ENCODE peak calls at places on chromosomes 4 and X, in ten cellular contexts. J is colonic mucosa; S is CD8-positive, alpha-beta memory T cell; N is heart right ventricle; K is SJCRH30; W is uterus; D is endodermal cell; E is cardiac muscle cell; T is lower lobe of right lung; B is OCI-LY7. X is an unnamed sample. For H3K4me1, the result is how much of the 10 kb centered on the place peaks cover.

GRCh38 chrX:66030505-66031317 is 9.2 kb downstream of the VSIG4 start:
- DNase-seq in J (peak), S (peak), N (no peak), K (peak), W (no peak), D (peak), E (peak), T (no peak), B (peak), X (no peak)

GRCh38 chrX:15751160-15751819 is 13.2 kb downstream of the CA5B start:
- DNase-seq in J (no peak), S (peak), N (no peak), K (no peak), W (no peak), D (no peak), E (no peak), T (no peak), B (no peak), X (peak)

GRCh38 chrX:7925867-7926472 is 1.2 kb downstream of the PNPLA4 start:
- DNase-seq in J (peak), S (peak), N (peak), K (peak), W (peak), D (peak), E (peak), T (peak), B (peak), X (peak)

GRCh38 chrX:138945219-138945618 is 233.7 kb upstream of the FGF13 start:
- DNase-seq in J (no peak), S (no peak), N (no peak), K (no peak), W (no peak), D (no peak), E (no peak), T (no peak), B (no peak), X (no peak)

GRCh38 chrX:44245730-44246129 is 97.7 kb downstream of the EFHC2 start:
- DNase-seq in J (no peak), S (peak), N (no peak), K (no peak), W (no peak), D (no peak), E (no peak), T (no peak), B (no peak), X (no peak)

GRCh38 chr4:92776080-92776479 is 472.3 kb downstream of the GRID2 start:
- DNase-seq in J (no peak), S (no peak), N (no peak), K (no peak), W (no peak), D (no peak), E (no peak), T (no peak), B (no peak), X (no peak)

GRCh38 chrX:100622989-100623388 is 13.6 kb downstream of the TSPAN6 start:
- DNase-seq in J (no peak), S (no peak), N (no peak), K (no peak), W (no peak), D (no peak), E (no peak), T (no peak), B (no peak), X (no peak)

GRCh38 chr4:86549163-86549788 is 44.8 kb upstream of the PTPN13 start:
- DNase-seq in J (no peak), S (no peak), N (no peak), K (no peak), W (no peak), D (no peak), E (no peak), T (no peak), B (no peak), X (no peak)

GRCh38 chr4:70496231-70496630 is 22.1 kb upstream of the AMTN start:
- DNase-seq in J (no peak), S (no peak), N (no peak), K (no peak), W (no peak), D (no peak), E (peak), T (no peak), B (no peak), X (no peak)

GRCh38 chr4:145513020-145513621 is 31.5 kb downstream of the SMAD1 start:
- DNase-seq in J (no peak), S (no peak), N (no peak), K (no peak), W (no peak), D (no peak), E (no peak), T (no peak), B (no peak), X (no peak)

GRCh38 chr4:78592104-78592783 is 40.7 kb downstream of the ANXA3 start:
- DNase-seq in J (peak), S (peak), N (no peak), K (peak), W (no peak), D (peak), E (no peak), T (no peak), B (peak), X (no peak)

GRCh38 chr4:48247878-48248558 is 21.6 kb downstream of the TEC start:
- DNase-seq in J (no peak), S (no peak), N (no peak), K (no peak), W (no peak), D (no peak), E (no peak), T (no peak), B (no peak), X (no peak)

GRCh38 chr4:82710202-82710929 is 88.2 kb downstream of the SCD5 start:
- DNase-seq in J (no peak), S (no peak), N (no peak), K (peak), W (no peak), D (peak), E (peak), T (no peak), B (no peak), X (no peak)

GRCh38 chrX:136546369-136546768 is 14.4 kb downstream of the VGLL1 start:
- DNase-seq in J (no peak), S (peak), N (no peak), K (no peak), W (no peak), D (no peak), E (no peak), T (no peak), B (no peak), X (no peak)

GRCh38 chrX:19332983-19333382 is 10.7 kb upstream of the PDHA1 start:
- DNase-seq in J (no peak), S (no peak), N (peak), K (peak), W (no peak), D (peak), E (peak), T (no peak), B (no peak), X (no peak)

GRCh38 chrX:44580466-44580865 is 37.8 kb upstream of the FUNDC1 start:
- DNase-seq in J (no peak), S (no peak), N (no peak), K (no peak), W (no peak), D (no peak), E (peak), T (no peak), B (no peak), X (peak)

GRCh38 chrX:142295190-142295589 is 90.1 kb upstream of the MAGEC2 start:
- DNase-seq in J (no peak), S (no peak), N (no peak), K (no peak), W (no peak), D (no peak), E (no peak), T (no peak), B (no peak), X (no peak)

GRCh38 chr4:89434364-89434988 is 126.9 kb upstream of the GPRIN3 start:
- DNase-seq in J (no peak), S (peak), N (no peak), K (peak), W (no peak), D (no peak), E (peak), T (no peak), B (peak), X (no peak)

GRCh38 chr4:98510757-98511517 is 147.5 kb downstream of the TSPAN5 start:
- DNase-seq in J (no peak), S (no peak), N (no peak), K (peak), W (no peak), D (no peak), E (peak), T (no peak), B (no peak), X (no peak)

GRCh38 chrX:14356401-14356800 is 172.9 kb upstream of the GLRA2 start:
- DNase-seq in J (no peak), S (no peak), N (no peak), K (no peak), W (no peak), D (no peak), E (no peak), T (no peak), B (no peak), X (no peak)

GRCh38 chrX:54540289-54540688 is 10.3 kb downstream of the GNL3L start:
- DNase-seq in J (no peak), S (no peak), N (peak), K (no peak), W (peak), D (no peak), E (peak), T (no peak), B (no peak), X (peak)

GRCh38 chr4:185565696-185566095 is 30.4 kb upstream of the PDLIM3 start:
- DNase-seq in J (no peak), S (no peak), N (no peak), K (peak), W (no peak), D (no peak), E (no peak), T (no peak), B (no peak), X (no peak)

GRCh38 chrX:134418317-134419113 is 41.5 kb upstream of the HPRT1 start:
- DNase-seq in J (peak), S (no peak), N (no peak), K (no peak), W (no peak), D (no peak), E (no peak), T (no peak), B (no peak), X (peak)

GRCh38 chr4:116272336-116272735 is 813.0 kb downstream of the TRAM1L1 start:
- DNase-seq in J (no peak), S (no peak), N (no peak), K (no peak), W (no peak), D (no peak), E (no peak), T (no peak), B (no peak), X (no peak)

GRCh38 chr4:112593438-112594133 is 43.1 kb downstream of the ZGRF1 start:
- DNase-seq in J (no peak), S (no peak), N (no peak), K (no peak), W (no peak), D (no peak), E (no peak), T (no peak), B (no peak), X (no peak)

GRCh38 chr4:4776335-4776734 is 83.1 kb upstream of the MSX1 start:
- DNase-seq in J (no peak), S (no peak), N (no peak), K (no peak), W (no peak), D (peak), E (no peak), T (no peak), B (no peak), X (no peak)

GRCh38 chr4:27790911-27791310 is 930.3 kb downstream of the STIM2 start:
- DNase-seq in J (no peak), S (no peak), N (no peak), K (no peak), W (no peak), D (no peak), E (no peak), T (no peak), B (no peak), X (no peak)

GRCh38 chr4:83618991-83619390 is 83.1 kb downstream of the GPAT3 start:
- DNase-seq in J (peak), S (no peak), N (peak), K (no peak), W (no peak), D (no peak), E (peak), T (no peak), B (no peak), X (no peak)

GRCh38 chr4:26325191-26325590 is 4.4 kb downstream of the RBPJ start:
- DNase-seq in J (no peak), S (peak), N (no peak), K (peak), W (no peak), D (no peak), E (peak), T (no peak), B (peak), X (no peak)

GRCh38 chr4:98468744-98469143 is 189.7 kb downstream of the TSPAN5 start:
- DNase-seq in J (no peak), S (no peak), N (peak), K (no peak), W (no peak), D (no peak), E (peak), T (no peak), B (no peak), X (peak)

GRCh38 chr4:80586716-80587115 is 251.2 kb downstream of the CFAP299 start:
- DNase-seq in J (no peak), S (no peak), N (no peak), K (no peak), W (no peak), D (no peak), E (no peak), T (no peak), B (no peak), X (no peak)

GRCh38 chrX:42149281-42149680 is 225.9 kb upstream of the CASK start:
- DNase-seq in J (no peak), S (no peak), N (no peak), K (peak), W (no peak), D (no peak), E (peak), T (no peak), B (no peak), X (no peak)

GRCh38 chrX:67652581-67652980 is 108.8 kb downstream of the AR start:
- DNase-seq in J (no peak), S (no peak), N (no peak), K (no peak), W (no peak), D (no peak), E (no peak), T (no peak), B (no peak), X (no peak)

GRCh38 chr4:186021461-186022167 is 47.3 kb upstream of the TLR3 start:
- DNase-seq in J (no peak), S (no peak), N (peak), K (peak), W (no peak), D (peak), E (peak), T (no peak), B (peak), X (peak)

GRCh38 chr4:123102897-123103489 is 180.6 kb upstream of the NUDT6 start:
- DNase-seq in J (no peak), S (peak), N (no peak), K (peak), W (no peak), D (no peak), E (peak), T (no peak), B (peak), X (no peak)

GRCh38 chr4:16450031-16450430 is 223.8 kb upstream of the TAPT1 start:
- DNase-seq in J (no peak), S (no peak), N (no peak), K (no peak), W (no peak), D (no peak), E (no peak), T (no peak), B (no peak), X (no peak)

GRCh38 chr4:82017680-82018079 is 356.1 kb downstream of the HNRNPD start:
- DNase-seq in J (no peak), S (no peak), N (no peak), K (peak), W (no peak), D (peak), E (peak), T (no peak), B (peak), X (no peak)

GRCh38 chr4:146340798-146341197 is 126.5 kb downstream of the REELD1 start:
- DNase-seq in J (no peak), S (no peak), N (no peak), K (peak), W (no peak), D (no peak), E (peak), T (no peak), B (peak), X (no peak)

GRCh38 chrX:88397551-88397950 is 349.5 kb upstream of the CPXCR1 start:
- DNase-seq in J (no peak), S (no peak), N (no peak), K (no peak), W (no peak), D (no peak), E (no peak), T (no peak), B (no peak), X (no peak)

GRCh38 chr4:6278801-6279197 is 9.1 kb downstream of the WFS1 start:
- DNase-seq in J (peak), S (no peak), N (peak), K (no peak), W (peak), D (no peak), E (peak), T (no peak), B (no peak), X (no peak)

GRCh38 chr4:87916636-87917035 is 58.9 kb upstream of the SPP1 start:
- DNase-seq in J (no peak), S (no peak), N (no peak), K (no peak), W (no peak), D (peak), E (peak), T (no peak), B (no peak), X (no peak)

GRCh38 chr4:87913871-87914270 is 61.6 kb upstream of the SPP1 start:
- DNase-seq in J (no peak), S (no peak), N (no peak), K (no peak), W (no peak), D (no peak), E (no peak), T (no peak), B (no peak), X (no peak)

GRCh38 chr4:87918314-87919058 is 57.0 kb upstream of the SPP1 start:
- DNase-seq in J (no peak), S (no peak), N (no peak), K (no peak), W (no peak), D (no peak), E (no peak), T (no peak), B (no peak), X (no peak)

GRCh38 chr4:87912164-87913004 is 63.1 kb upstream of the SPP1 start:
- DNase-seq in J (no peak), S (no peak), N (no peak), K (no peak), W (no peak), D (no peak), E (peak), T (no peak), B (no peak), X (no peak)

GRCh38 chr4:87915621-87916020 is 59.9 kb upstream of the SPP1 start:
- DNase-seq in J (no peak), S (no peak), N (no peak), K (no peak), W (no peak), D (no peak), E (no peak), T (no peak), B (no peak), X (no peak)
- H3K4me1 ChIP-seq in J (under half), S (under half), N (under half), K (under half), W (under half), D (under half), E (under half), T (under half), B (under half), X (under half)

GRCh38 chr4:154741877-154742851 is 1.6 kb upstream of the LRAT start:
- DNase-seq in J (no peak), S (no peak), N (no peak), K (no peak), W (no peak), D (peak), E (peak), T (no peak), B (no peak), X (no peak)
- H3K27ac ChIP-seq in J (no peak), S (no peak), N (no peak), K (no peak), W (no peak), D (peak), E (no peak), T (no peak), B (no peak), X (no peak)

GRCh38 chr4:38671594-38671943 is 7.6 kb downstream of the KLF3 start:
- DNase-seq in J (no peak), S (peak), N (no peak), K (no peak), W (no peak), D (no peak), E (no peak), T (no peak), B (no peak), X (no peak)
- H3K4me1 ChIP-seq in J (under half), S (half or more), N (half or more), K (under half), W (half or more), D (under half), E (half or more), T (half or more), B (under half), X (half or more)

GRCh38 chrX:96684339-96685204 is at the start of gene DIAPH2:
- DNase-seq in J (peak), S (peak), N (peak), K (peak), W (peak), D (peak), E (peak), T (peak), B (peak), X (peak)

GRCh38 chrX:96682516-96682915 is 2.1 kb upstream of the DIAPH2 start:
- DNase-seq in J (no peak), S (peak), N (no peak), K (no peak), W (no peak), D (no peak), E (no peak), T (no peak), B (no peak), X (no peak)

GRCh38 chrX:96688789-96689188 is 4.1 kb downstream of the DIAPH2 start:
- DNase-seq in J (no peak), S (no peak), N (no peak), K (no peak), W (no peak), D (peak), E (no peak), T (no peak), B (no peak), X (no peak)

GRCh38 chrX:96683997-96684338 is 674 bp upstream of the DIAPH2 start:
- DNase-seq in J (no peak), S (peak), N (no peak), K (no peak), W (no peak), D (no peak), E (peak), T (no peak), B (peak), X (peak)

DNA sequence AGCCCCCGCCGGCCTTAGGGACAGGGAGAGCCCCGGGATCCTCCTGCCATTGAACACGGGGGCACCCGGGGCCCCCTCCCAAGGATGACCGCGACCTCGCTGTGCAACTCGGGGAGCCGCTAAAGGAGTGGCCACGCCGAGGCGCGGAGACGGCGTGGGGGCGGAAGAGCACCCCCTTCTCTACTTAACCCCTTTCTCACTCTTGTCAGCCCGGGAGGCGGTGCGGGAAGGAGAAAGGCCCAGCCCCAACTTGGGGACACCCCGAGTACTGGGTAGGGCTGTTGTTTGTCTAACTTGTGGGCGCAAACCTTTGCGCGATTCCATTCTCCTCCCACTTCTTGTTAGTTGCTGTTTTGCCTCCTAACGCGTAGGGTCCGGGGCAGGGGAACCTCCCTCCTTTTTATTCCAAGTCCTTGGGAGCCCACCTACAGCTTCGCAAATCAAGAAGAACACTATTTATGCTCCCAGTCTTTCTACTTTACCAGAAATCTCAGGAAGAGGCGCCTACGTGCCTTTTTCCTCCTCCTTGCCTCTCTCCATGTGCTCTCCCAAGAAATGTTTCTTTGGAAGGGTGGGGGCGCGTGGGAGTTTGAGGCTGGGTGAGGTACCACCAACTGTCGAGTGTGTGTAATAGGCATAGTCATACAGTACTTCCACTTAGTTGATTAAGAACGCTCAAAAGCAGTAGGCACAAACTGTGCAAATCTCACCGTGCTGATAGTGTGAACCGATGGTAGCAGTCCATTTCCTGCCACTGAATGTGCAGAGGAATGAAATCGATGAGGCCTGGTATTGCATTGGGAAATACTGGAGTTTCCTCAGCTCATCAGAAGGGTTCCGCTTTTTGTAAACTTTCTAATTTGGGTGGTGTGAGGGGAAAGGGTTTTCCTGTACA is 810 bp downstream of the DIAPH2 start:
- DNase-seq in J (peak), S (peak), N (peak), K (peak), W (peak), D (peak), E (peak), T (peak), B (peak), X (peak)
- H3K27ac ChIP-seq in J (peak), S (peak), N (peak), K (peak), W (peak), D (no peak), E (no peak), T (peak), B (peak), X (no peak)